ENCODE peak calls at places on chromosome 7, in seven cellular contexts. One of them, this sample, is unnamed.

GRCh38 chr7:6395898-6396582 is 51.7 kb downstream of the DAGLB start:
- DNase-seq in mammary epithelial cell: no peak
- DNase-seq in endothelial cell of umbilical vein: no peak
- DNase-seq in CD4-positive, CD25-positive, alpha-beta regulatory T cell: no peak
- DNase-seq in fibroblast of lung: no peak
- DNase-seq in bronchial epithelial cell: no peak
- DNase-seq in mesendoderm: no peak
- DNase-seq in this sample: no peak

GRCh38 chr7:134637934-134638719 is 8.5 kb upstream of the BPGM start:
- DNase-seq in mammary epithelial cell: peak; percentile 68
- DNase-seq in endothelial cell of umbilical vein: no peak
- DNase-seq in CD4-positive, CD25-positive, alpha-beta regulatory T cell: peak; percentile 73
- DNase-seq in fibroblast of lung: peak; percentile 42
- DNase-seq in bronchial epithelial cell: peak; percentile 88
- DNase-seq in mesendoderm: no peak
- DNase-seq in this sample: no peak

GRCh38 chr7:135748770-135749169 is at the start of gene FAM180A:
- DNase-seq in mammary epithelial cell: peak; percentile 34
- DNase-seq in endothelial cell of umbilical vein: no peak
- DNase-seq in CD4-positive, CD25-positive, alpha-beta regulatory T cell: no peak
- DNase-seq in fibroblast of lung: peak; percentile 95
- DNase-seq in bronchial epithelial cell: peak; percentile 30
- DNase-seq in mesendoderm: no peak
- DNase-seq in this sample: peak; percentile 67

GRCh38 chr7:105002-105401 is 87.4 kb upstream of the FAM20C start:
- DNase-seq in mammary epithelial cell: no peak
- DNase-seq in endothelial cell of umbilical vein: no peak
- DNase-seq in CD4-positive, CD25-positive, alpha-beta regulatory T cell: no peak
- DNase-seq in fibroblast of lung: no peak
- DNase-seq in bronchial epithelial cell: peak; percentile 47
- DNase-seq in mesendoderm: no peak
- DNase-seq in this sample: no peak

GRCh38 chr7:64990936-64991335 is at the start of gene ZNF117:
- DNase-seq in mammary epithelial cell: no peak
- DNase-seq in endothelial cell of umbilical vein: no peak
- DNase-seq in CD4-positive, CD25-positive, alpha-beta regulatory T cell: no peak
- DNase-seq in fibroblast of lung: no peak
- DNase-seq in bronchial epithelial cell: no peak
- DNase-seq in mesendoderm: no peak
- DNase-seq in this sample: no peak

GRCh38 chr7:13309535-13309934 is 622.1 kb downstream of the ARL4A start:
- DNase-seq in mammary epithelial cell: no peak
- DNase-seq in endothelial cell of umbilical vein: no peak
- DNase-seq in CD4-positive, CD25-positive, alpha-beta regulatory T cell: no peak
- DNase-seq in fibroblast of lung: peak; percentile 27
- DNase-seq in bronchial epithelial cell: no peak
- DNase-seq in mesendoderm: no peak
- DNase-seq in this sample: no peak

GRCh38 chr7:69575651-69576050 is 22.6 kb upstream of the AUTS2 start:
- DNase-seq in mammary epithelial cell: no peak
- DNase-seq in endothelial cell of umbilical vein: no peak
- DNase-seq in CD4-positive, CD25-positive, alpha-beta regulatory T cell: no peak
- DNase-seq in fibroblast of lung: no peak
- DNase-seq in bronchial epithelial cell: no peak
- DNase-seq in mesendoderm: no peak
- DNase-seq in this sample: no peak

GRCh38 chr7:151141281-151141854 is 26.1 kb downstream of the GBX1 start:
- DNase-seq in mammary epithelial cell: no peak
- DNase-seq in endothelial cell of umbilical vein: no peak
- DNase-seq in CD4-positive, CD25-positive, alpha-beta regulatory T cell: no peak
- DNase-seq in fibroblast of lung: no peak
- DNase-seq in bronchial epithelial cell: no peak
- DNase-seq in mesendoderm: no peak
- DNase-seq in this sample: no peak

GRCh38 chr7:88217675-88218427 is 2.0 kb downstream of the SRI start:
- DNase-seq in mammary epithelial cell: no peak
- DNase-seq in endothelial cell of umbilical vein: no peak
- DNase-seq in CD4-positive, CD25-positive, alpha-beta regulatory T cell: peak; percentile 46
- DNase-seq in fibroblast of lung: no peak
- DNase-seq in bronchial epithelial cell: no peak
- DNase-seq in mesendoderm: no peak
- DNase-seq in this sample: no peak

GRCh38 chr7:129767120-129768011 is 155.8 kb downstream of the NRF1 start:
- DNase-seq in mammary epithelial cell: no peak
- DNase-seq in endothelial cell of umbilical vein: no peak
- DNase-seq in CD4-positive, CD25-positive, alpha-beta regulatory T cell: no peak
- DNase-seq in fibroblast of lung: no peak
- DNase-seq in bronchial epithelial cell: no peak
- DNase-seq in mesendoderm: no peak
- DNase-seq in this sample: no peak

GRCh38 chr7:155181768-155182167 is 111.6 kb downstream of the HTR5A start:
- DNase-seq in mammary epithelial cell: no peak
- DNase-seq in endothelial cell of umbilical vein: no peak
- DNase-seq in CD4-positive, CD25-positive, alpha-beta regulatory T cell: no peak
- DNase-seq in fibroblast of lung: no peak
- DNase-seq in bronchial epithelial cell: no peak
- DNase-seq in mesendoderm: no peak
- DNase-seq in this sample: no peak

GRCh38 chr7:1691601-1692499 is 21.8 kb downstream of the ELFN1 start:
- DNase-seq in mammary epithelial cell: peak; percentile 59
- DNase-seq in endothelial cell of umbilical vein: no peak
- DNase-seq in CD4-positive, CD25-positive, alpha-beta regulatory T cell: no peak
- DNase-seq in fibroblast of lung: no peak
- DNase-seq in bronchial epithelial cell: no peak
- DNase-seq in mesendoderm: no peak
- DNase-seq in this sample: no peak

GRCh38 chr7:48875300-48875916 is 48.9 kb upstream of the CDC14C start:
- DNase-seq in mammary epithelial cell: peak; percentile 41
- DNase-seq in endothelial cell of umbilical vein: no peak
- DNase-seq in CD4-positive, CD25-positive, alpha-beta regulatory T cell: no peak
- DNase-seq in fibroblast of lung: peak; percentile 8
- DNase-seq in bronchial epithelial cell: peak; percentile 52
- DNase-seq in mesendoderm: peak; percentile 80
- DNase-seq in this sample: no peak

GRCh38 chr7:587769-588168 is 68.1 kb upstream of the PDGFA start:
- DNase-seq in mammary epithelial cell: no peak
- DNase-seq in endothelial cell of umbilical vein: no peak
- DNase-seq in CD4-positive, CD25-positive, alpha-beta regulatory T cell: no peak
- DNase-seq in fibroblast of lung: peak; percentile 11
- DNase-seq in bronchial epithelial cell: no peak
- DNase-seq in mesendoderm: peak; percentile 40
- DNase-seq in this sample: no peak

GRCh38 chr7:104267701-104268368 is 60.0 kb upstream of the ORC5 start:
- DNase-seq in mammary epithelial cell: peak; percentile 6
- DNase-seq in endothelial cell of umbilical vein: peak; percentile 28
- DNase-seq in CD4-positive, CD25-positive, alpha-beta regulatory T cell: no peak
- DNase-seq in fibroblast of lung: peak; percentile 39
- DNase-seq in bronchial epithelial cell: peak; percentile 40
- DNase-seq in mesendoderm: peak; percentile 11
- DNase-seq in this sample: no peak

GRCh38 chr7:156896388-156897022 is 3.5 kb upstream of the LMBR1 start:
- DNase-seq in mammary epithelial cell: no peak
- DNase-seq in endothelial cell of umbilical vein: no peak
- DNase-seq in CD4-positive, CD25-positive, alpha-beta regulatory T cell: no peak
- DNase-seq in fibroblast of lung: no peak
- DNase-seq in bronchial epithelial cell: no peak
- DNase-seq in mesendoderm: no peak
- DNase-seq in this sample: no peak

GRCh38 chr7:90625562-90625961 is 29.4 kb downstream of the CDK14 start:
- DNase-seq in mammary epithelial cell: no peak
- DNase-seq in endothelial cell of umbilical vein: peak; percentile 58
- DNase-seq in CD4-positive, CD25-positive, alpha-beta regulatory T cell: no peak
- DNase-seq in fibroblast of lung: peak; percentile 74
- DNase-seq in bronchial epithelial cell: no peak
- DNase-seq in mesendoderm: peak; percentile 93
- DNase-seq in this sample: no peak

GRCh38 chr7:157613575-157614322 is 276.9 kb downstream of the DNAJB6 start:
- DNase-seq in mammary epithelial cell: no peak
- DNase-seq in endothelial cell of umbilical vein: no peak
- DNase-seq in CD4-positive, CD25-positive, alpha-beta regulatory T cell: peak; percentile 9
- DNase-seq in fibroblast of lung: no peak
- DNase-seq in bronchial epithelial cell: no peak
- DNase-seq in mesendoderm: peak; percentile 54
- DNase-seq in this sample: no peak

GRCh38 chr7:473211-473734 is 46.4 kb downstream of the PDGFA start:
- DNase-seq in mammary epithelial cell: no peak
- DNase-seq in endothelial cell of umbilical vein: no peak
- DNase-seq in CD4-positive, CD25-positive, alpha-beta regulatory T cell: no peak
- DNase-seq in fibroblast of lung: no peak
- DNase-seq in bronchial epithelial cell: no peak
- DNase-seq in mesendoderm: no peak
- DNase-seq in this sample: no peak

GRCh38 chr7:116161733-116162132 is 48.6 kb upstream of the TES start:
- DNase-seq in mammary epithelial cell: no peak
- DNase-seq in endothelial cell of umbilical vein: no peak
- DNase-seq in CD4-positive, CD25-positive, alpha-beta regulatory T cell: no peak
- DNase-seq in fibroblast of lung: no peak
- DNase-seq in bronchial epithelial cell: no peak
- DNase-seq in mesendoderm: peak; percentile 96
- DNase-seq in this sample: no peak

GRCh38 chr7:154857728-154858681 is 144.9 kb downstream of the PAXIP1 start:
- DNase-seq in mammary epithelial cell: no peak
- DNase-seq in endothelial cell of umbilical vein: no peak
- DNase-seq in CD4-positive, CD25-positive, alpha-beta regulatory T cell: no peak
- DNase-seq in fibroblast of lung: no peak
- DNase-seq in bronchial epithelial cell: no peak
- DNase-seq in mesendoderm: peak; percentile 57
- DNase-seq in this sample: no peak

GRCh38 chr7:17299477-17299991 is 1.1 kb downstream of the AHR start:
- DNase-seq in mammary epithelial cell: peak; percentile 51
- DNase-seq in endothelial cell of umbilical vein: peak; percentile 72
- DNase-seq in CD4-positive, CD25-positive, alpha-beta regulatory T cell: peak; percentile 64
- DNase-seq in fibroblast of lung: peak; percentile 41
- DNase-seq in bronchial epithelial cell: peak; percentile 42
- DNase-seq in mesendoderm: peak; percentile 26
- DNase-seq in this sample: no peak

GRCh38 chr7:147438216-147438615 is 1152.3 kb upstream of the C7orf33 start:
- DNase-seq in mammary epithelial cell: no peak
- DNase-seq in endothelial cell of umbilical vein: no peak
- DNase-seq in CD4-positive, CD25-positive, alpha-beta regulatory T cell: no peak
- DNase-seq in fibroblast of lung: no peak
- DNase-seq in bronchial epithelial cell: no peak
- DNase-seq in mesendoderm: no peak
- DNase-seq in this sample: no peak

DNA sequence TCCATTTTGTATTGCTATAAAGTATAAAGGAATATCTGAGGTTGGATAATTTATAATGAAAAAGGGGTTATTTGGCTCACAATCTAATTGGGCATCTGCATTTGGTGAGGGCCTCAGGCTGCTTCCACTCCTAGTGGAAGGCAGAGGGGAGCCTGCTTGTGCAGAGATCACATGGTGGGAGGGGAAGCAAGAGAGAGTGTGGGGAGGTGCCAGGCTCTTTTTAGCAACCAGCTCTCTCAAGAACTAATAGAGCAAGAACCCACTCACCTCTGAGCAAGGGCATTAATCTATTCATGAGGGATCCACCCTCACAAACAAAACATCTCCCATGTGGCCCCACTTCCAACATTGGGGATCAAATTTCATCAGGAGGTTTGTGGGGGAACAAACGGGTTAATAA is 64.6 kb downstream of the OGDH start:
- DNase-seq in mammary epithelial cell: no peak
- DNase-seq in endothelial cell of umbilical vein: no peak
- DNase-seq in CD4-positive, CD25-positive, alpha-beta regulatory T cell: no peak
- DNase-seq in fibroblast of lung: no peak
- DNase-seq in bronchial epithelial cell: no peak
- DNase-seq in mesendoderm: no peak
- DNase-seq in this sample: no peak
- H3K36me3 ChIP-seq in mammary epithelial cell: peaks cover 22% of the 10 kb centered on the region
- H3K36me3 ChIP-seq in endothelial cell of umbilical vein: peaks cover 17% of the 10 kb centered on the region
- H3K36me3 ChIP-seq in CD4-positive, CD25-positive, alpha-beta regulatory T cell: peaks cover 78% of the 10 kb centered on the region
- H3K36me3 ChIP-seq in fibroblast of lung: peaks cover 15% of the 10 kb centered on the region
- H3K36me3 ChIP-seq in bronchial epithelial cell: peaks cover 22% of the 10 kb centered on the region
- H3K36me3 ChIP-seq in mesendoderm: peaks cover 5% of the 10 kb centered on the region
- H3K36me3 ChIP-seq in this sample: peaks cover 22% of the 10 kb centered on the region

GRCh38 chr7:138587485-138587884 is 113.7 kb downstream of the SVOPL start:
- DNase-seq in mammary epithelial cell: no peak
- DNase-seq in endothelial cell of umbilical vein: no peak
- DNase-seq in CD4-positive, CD25-positive, alpha-beta regulatory T cell: no peak
- DNase-seq in fibroblast of lung: no peak
- DNase-seq in bronchial epithelial cell: no peak
- DNase-seq in mesendoderm: no peak
- DNase-seq in this sample: no peak
- H3K36me3 ChIP-seq in mammary epithelial cell: peaks cover 2% of the 10 kb centered on the region
- H3K36me3 ChIP-seq in endothelial cell of umbilical vein: no peaks in the 10 kb centered on the region
- H3K36me3 ChIP-seq in CD4-positive, CD25-positive, alpha-beta regulatory T cell: peaks cover 25% of the 10 kb centered on the region
- H3K36me3 ChIP-seq in fibroblast of lung: no peaks in the 10 kb centered on the region
- H3K36me3 ChIP-seq in bronchial epithelial cell: no peaks in the 10 kb centered on the region
- H3K36me3 ChIP-seq in mesendoderm: peaks cover 2% of the 10 kb centered on the region
- H3K36me3 ChIP-seq in this sample: peaks cover 6% of the 10 kb centered on the region

GRCh38 chr7:139075871-139076686 is 33.4 kb downstream of the ZC3HAV1 start:
- DNase-seq in mammary epithelial cell: no peak
- DNase-seq in endothelial cell of umbilical vein: no peak
- DNase-seq in CD4-positive, CD25-positive, alpha-beta regulatory T cell: no peak
- DNase-seq in fibroblast of lung: no peak
- DNase-seq in bronchial epithelial cell: no peak
- DNase-seq in mesendoderm: peak; percentile 28
- DNase-seq in this sample: no peak

GRCh38 chr7:139066315-139066714 is 30.5 kb upstream of the ZC3HAV1L start:
- DNase-seq in mammary epithelial cell: no peak
- DNase-seq in endothelial cell of umbilical vein: no peak
- DNase-seq in CD4-positive, CD25-positive, alpha-beta regulatory T cell: no peak
- DNase-seq in fibroblast of lung: no peak
- DNase-seq in bronchial epithelial cell: no peak
- DNase-seq in mesendoderm: no peak
- DNase-seq in this sample: no peak

GRCh38 chr7:139075031-139075652 is 34.4 kb downstream of the ZC3HAV1 start:
- DNase-seq in mammary epithelial cell: peak; percentile 53
- DNase-seq in endothelial cell of umbilical vein: peak; percentile 81
- DNase-seq in CD4-positive, CD25-positive, alpha-beta regulatory T cell: peak; percentile 86
- DNase-seq in fibroblast of lung: peak; percentile 89
- DNase-seq in bronchial epithelial cell: peak; percentile 72
- DNase-seq in mesendoderm: peak; percentile 85
- DNase-seq in this sample: peak; percentile 15

GRCh38 chr7:139068543-139069399 is 32.9 kb upstream of the ZC3HAV1L start:
- DNase-seq in mammary epithelial cell: no peak
- DNase-seq in endothelial cell of umbilical vein: no peak
- DNase-seq in CD4-positive, CD25-positive, alpha-beta regulatory T cell: no peak
- DNase-seq in fibroblast of lung: no peak
- DNase-seq in bronchial epithelial cell: no peak
- DNase-seq in mesendoderm: no peak
- DNase-seq in this sample: no peak

DNA sequence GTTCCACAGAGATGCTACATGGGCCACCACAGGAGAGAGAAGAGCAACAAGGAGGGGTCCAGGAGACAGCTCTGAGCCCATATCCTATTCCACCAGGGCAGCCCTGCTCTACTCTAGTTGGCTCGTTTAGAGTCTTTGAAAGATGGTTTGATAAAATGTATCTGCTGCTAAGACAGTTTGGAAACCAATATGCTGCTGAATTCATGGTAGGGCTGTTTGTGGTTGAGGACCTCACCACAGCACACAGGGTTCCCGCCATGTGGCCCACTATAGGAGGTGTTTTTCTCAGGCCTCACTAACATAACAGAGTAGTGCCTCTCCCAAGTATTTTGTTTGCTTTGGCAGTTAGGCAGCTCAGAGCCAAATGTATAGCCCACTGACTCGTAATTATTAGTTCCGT is 35.8 kb upstream of the ZC3HAV1L start:
- DNase-seq in mammary epithelial cell: no peak
- DNase-seq in endothelial cell of umbilical vein: no peak
- DNase-seq in CD4-positive, CD25-positive, alpha-beta regulatory T cell: no peak
- DNase-seq in fibroblast of lung: no peak
- DNase-seq in bronchial epithelial cell: no peak
- DNase-seq in mesendoderm: no peak
- DNase-seq in this sample: no peak
- H3K36me3 ChIP-seq in mammary epithelial cell: peaks cover 39% of the 10 kb centered on the region
- H3K36me3 ChIP-seq in endothelial cell of umbilical vein: peaks cover 12% of the 10 kb centered on the region
- H3K36me3 ChIP-seq in CD4-positive, CD25-positive, alpha-beta regulatory T cell: peaks cover 89% of the 10 kb centered on the region
- H3K36me3 ChIP-seq in fibroblast of lung: peaks cover 8% of the 10 kb centered on the region
- H3K36me3 ChIP-seq in bronchial epithelial cell: peaks cover 13% of the 10 kb centered on the region
- H3K36me3 ChIP-seq in mesendoderm: peaks cover 11% of the 10 kb centered on the region
- H3K36me3 ChIP-seq in this sample: peaks cover 26% of the 10 kb centered on the region

GRCh38 chr7:149862156-149862555 is 11.6 kb upstream of the ATP6V0E2 start:
- DNase-seq in mammary epithelial cell: no peak
- DNase-seq in endothelial cell of umbilical vein: no peak
- DNase-seq in CD4-positive, CD25-positive, alpha-beta regulatory T cell: no peak
- DNase-seq in fibroblast of lung: no peak
- DNase-seq in bronchial epithelial cell: no peak
- DNase-seq in mesendoderm: no peak
- DNase-seq in this sample: no peak
- H3K36me3 ChIP-seq in mammary epithelial cell: no peaks in the 10 kb centered on the region
- H3K36me3 ChIP-seq in endothelial cell of umbilical vein: peaks cover 2% of the 10 kb centered on the region
- H3K36me3 ChIP-seq in CD4-positive, CD25-positive, alpha-beta regulatory T cell: peaks cover 32% of the 10 kb centered on the region
- H3K36me3 ChIP-seq in fibroblast of lung: no peaks in the 10 kb centered on the region
- H3K36me3 ChIP-seq in bronchial epithelial cell: peaks cover 2% of the 10 kb centered on the region
- H3K36me3 ChIP-seq in mesendoderm: no peaks in the 10 kb centered on the region
- H3K36me3 ChIP-seq in this sample: peaks cover 32% of the 10 kb centered on the region

This sample was measured in thoracic aorta.